ENCODE peak calls at places on chromosomes 2 and 18, in six cellular contexts. V, M, W, X, D and T are unnamed samples.

GRCh38 chr2:179965291-179965690 is 41.8 kb downstream of the CWC22 start:
- DNase-seq in X (no peak), D (no peak), M (no peak), W (no peak), V (no peak), T (no peak)

GRCh38 chr2:63041592-63041991 is 9.0 kb upstream of the OTX1 start:
- DNase-seq in X (no peak), D (no peak), M (peak; percentile 40), W (no peak), V (no peak), T (no peak)

GRCh38 chr2:113857454-113857853 is 32.4 kb upstream of the ACTR3 start:
- DNase-seq in D (no peak), V (no peak), M (no peak), W (no peak), X (no peak), T (no peak)

GRCh38 chr18:34720220-34720619 is 10.1 kb downstream of the DTNA start:
- DNase-seq in X (no peak), W (no peak), V (no peak), D (no peak), M (no peak), T (no peak)

GRCh38 chr2:116510117-116510671 is 1304.3 kb upstream of the DDX18 start:
- DNase-seq in W (no peak), X (peak; percentile 34), V (peak; percentile 31), D (no peak), M (peak; percentile 78), T (peak; percentile 14)

GRCh38 chr2:231795525-231796327 is 9.5 kb downstream of the COPS7B start:
- DNase-seq in X (no peak), V (peak; percentile 68), W (peak; percentile 75), D (no peak), M (peak; percentile 71), T (no peak)

GRCh38 chr2:70043252-70043875 is 43.9 kb upstream of the PCBP1 start:
- DNase-seq in X (no peak), D (no peak), M (no peak), V (no peak), W (no peak), T (no peak)

GRCh38 chr18:39599251-39599650 is 2033.7 kb upstream of the CELF4 start:
- DNase-seq in W (no peak), X (no peak), V (no peak), D (no peak), M (no peak), T (no peak)

GRCh38 chr18:5296706-5297320 is 1.3 kb upstream of the ZBTB14 start:
- DNase-seq in D (peak; percentile 84), W (peak; percentile 85), M (peak; percentile 96), V (peak; percentile 93), X (peak; percentile 91), T (peak; percentile 66)

GRCh38 chr2:18559531-18559930 is 922 bp downstream of the RDH14 start:
- DNase-seq in V (no peak), D (no peak), W (no peak), M (no peak), X (no peak), T (peak; percentile 2)

GRCh38 chr2:240428245-240428644 is 7.2 kb upstream of the GPC1 start:
- DNase-seq in X (no peak), M (no peak), W (no peak), D (no peak), V (no peak), T (no peak)

GRCh38 chr2:7024261-7024660 is 107.0 kb downstream of the RNF144A start:
- DNase-seq in W (no peak), X (no peak), M (no peak), V (no peak), D (no peak), T (no peak)

GRCh38 chr18:59719533-59720325 is 22.5 kb upstream of the CCBE1 start:
- DNase-seq in V (peak; percentile 29), D (no peak), M (no peak), W (peak; percentile 88), X (no peak), T (no peak)

GRCh38 chr18:59724116-59724515 is 26.9 kb upstream of the CCBE1 start:
- DNase-seq in M (no peak), V (no peak), X (no peak), D (no peak), W (no peak), T (no peak)

GRCh38 chr18:59721214-59721613 is 24.0 kb upstream of the CCBE1 start:
- DNase-seq in W (no peak), D (no peak), M (no peak), X (no peak), V (no peak), T (no peak)

GRCh38 chr18:59729781-59730180 is 32.6 kb upstream of the CCBE1 start:
- DNase-seq in D (no peak), M (no peak), V (no peak), X (no peak), W (no peak), T (no peak)

GRCh38 chr18:59725177-59725576 is 28.0 kb upstream of the CCBE1 start:
- DNase-seq in D (no peak), X (no peak), V (no peak), W (no peak), M (no peak), T (no peak)
- H2BK15ac ChIP-seq in D (no peak overlapping the region), X (no peak overlapping the region), V (no peak overlapping the region), W (peak overlapping the region; percentile 69), M (no peak overlapping the region), T (no peak overlapping the region)

DNA sequence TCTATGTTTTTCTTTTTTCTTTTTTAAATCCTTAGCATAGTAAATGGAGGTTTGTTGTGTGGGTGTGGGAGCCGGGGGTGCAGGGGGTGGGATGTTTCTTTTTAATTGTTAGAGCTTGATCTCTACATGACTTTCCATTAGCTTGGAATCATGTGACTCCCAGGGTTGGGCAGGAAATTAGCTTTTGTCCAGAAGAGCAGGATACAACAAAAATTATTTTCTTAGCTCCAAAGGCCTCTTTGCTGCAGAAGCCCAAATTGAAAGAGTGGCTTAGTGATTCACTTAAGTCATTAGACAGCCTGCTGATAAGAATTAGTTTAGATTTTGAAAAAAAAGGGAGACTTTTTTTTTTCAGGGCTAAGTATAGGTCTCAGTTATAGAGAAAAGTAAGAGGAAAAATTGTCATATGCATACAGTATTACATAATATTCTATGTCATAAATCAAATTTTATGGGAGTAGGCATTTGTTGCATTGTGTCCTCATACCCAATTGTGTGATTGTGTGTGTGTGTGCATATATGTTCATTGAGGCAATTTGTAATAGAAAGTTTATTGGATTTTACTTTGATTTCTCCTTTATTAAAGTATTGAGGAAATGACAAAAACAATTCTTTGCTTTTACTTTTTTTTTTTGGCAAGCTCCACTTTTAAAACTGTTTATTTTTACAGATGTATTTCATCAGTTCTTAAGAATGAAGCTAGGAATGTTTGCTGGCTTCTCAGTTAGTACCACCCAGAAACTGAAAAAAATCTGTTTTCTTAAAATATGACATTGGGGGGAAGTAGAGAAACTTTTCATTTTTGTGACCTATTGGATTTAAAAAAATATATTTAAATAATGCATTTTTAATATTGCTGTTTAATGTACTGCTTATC is 47.4 kb downstream of the TSPYL6 start:
- DNase-seq in D (no peak), X (no peak), V (peak; percentile 49), W (peak; percentile 71), M (no peak), T (no peak)
- H2BK15ac ChIP-seq in D (no peak overlapping the region), X (no peak overlapping the region), V (no peak overlapping the region), W (no peak overlapping the region), M (no peak overlapping the region), T (no peak overlapping the region)

DNA sequence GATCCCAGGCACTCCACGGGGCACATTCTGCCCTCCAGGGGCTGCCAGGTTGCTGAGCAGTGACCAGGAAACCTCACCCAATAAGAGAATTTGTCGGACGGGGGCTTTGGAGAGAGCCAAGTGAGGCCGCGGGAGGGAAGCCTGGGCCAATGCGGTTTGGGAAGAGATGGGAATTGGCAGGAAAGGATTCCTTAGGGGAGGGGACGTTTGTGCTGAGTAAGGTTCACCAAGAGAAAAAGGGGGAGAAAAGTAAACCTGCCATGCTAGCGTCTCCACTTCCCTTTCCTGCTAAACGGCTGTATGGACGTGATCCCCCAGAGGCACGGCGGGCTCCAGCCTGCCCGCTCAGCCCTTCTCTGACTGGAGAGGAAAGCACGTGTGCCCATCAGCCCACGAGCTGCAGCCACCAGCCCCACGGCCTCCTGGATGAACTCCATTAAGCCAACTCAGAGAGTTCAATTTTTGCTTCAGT is 194.4 kb upstream of the ID2 start:
- DNase-seq in W (no peak), M (peak; percentile 71), V (no peak), X (peak; percentile 52), D (no peak), T (no peak)
- H2BK15ac ChIP-seq in W (no peak overlapping the region), M (no peak overlapping the region), V (no peak overlapping the region), X (no peak overlapping the region), D (no peak overlapping the region), T (peak overlapping the region; percentile 7)

GRCh38 chr18:1917546-1917945 is 653.8 kb downstream of the METTL4 start:
- DNase-seq in V (no peak), D (no peak), X (no peak), W (no peak), M (no peak), T (no peak)
- H2BK15ac ChIP-seq in V (no peak overlapping the region), D (no peak overlapping the region), X (no peak overlapping the region), W (no peak overlapping the region), M (no peak overlapping the region), T (no peak overlapping the region)

GRCh38 chr18:58542426-58543159 is 86.3 kb downstream of the ALPK2 start:
- DNase-seq in D (no peak), X (no peak), M (no peak), W (no peak), V (no peak), T (no peak)

GRCh38 chr18:58544179-58544578 is 84.7 kb downstream of the ALPK2 start:
- DNase-seq in D (no peak), W (no peak), M (no peak), V (no peak), X (no peak), T (no peak)

GRCh38 chr18:58547864-58548263 is 81.0 kb downstream of the ALPK2 start:
- DNase-seq in D (no peak), M (no peak), X (no peak), W (no peak), V (no peak), T (no peak)

GRCh38 chr18:58544616-58545337 is 84.1 kb downstream of the ALPK2 start:
- DNase-seq in W (no peak), D (no peak), M (no peak), X (no peak), V (no peak), T (no peak)

DNA sequence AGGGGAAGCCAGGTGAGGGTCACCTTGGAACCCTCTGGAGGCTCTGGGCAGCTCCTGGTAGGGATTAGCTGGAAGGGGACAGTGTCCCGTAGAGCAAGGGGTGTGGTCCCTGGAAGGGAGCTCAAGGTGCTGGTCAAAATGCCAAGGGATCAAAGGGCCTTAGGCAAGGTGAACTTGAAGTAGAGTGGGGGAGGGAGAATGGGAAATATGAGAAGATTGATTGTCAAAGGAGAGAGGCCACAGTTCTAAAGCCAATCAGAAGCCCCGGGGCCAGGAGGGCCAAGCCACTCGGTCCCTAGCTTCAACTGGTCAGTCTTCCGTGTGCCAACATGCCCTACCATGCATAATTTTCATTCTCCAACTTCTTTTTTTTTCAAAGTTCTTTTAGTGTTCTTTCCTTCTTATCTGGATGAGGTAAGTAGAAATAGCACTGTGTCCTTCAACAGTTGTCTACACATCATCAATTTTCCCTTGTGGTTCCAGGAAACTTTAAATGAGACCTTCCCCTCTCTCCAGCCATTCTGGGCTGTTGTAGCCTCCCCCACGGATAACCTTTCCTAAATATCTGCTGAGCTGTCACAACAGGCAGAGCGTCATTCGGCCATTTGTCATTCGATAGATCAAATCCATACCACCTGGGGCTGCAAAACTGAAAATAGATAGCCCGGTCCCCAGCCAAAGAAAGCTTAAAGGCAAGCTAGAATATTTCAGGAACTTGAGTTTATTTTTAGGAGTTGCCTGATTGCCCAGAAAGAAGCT is 83.4 kb downstream of the ALPK2 start:
- DNase-seq in D (no peak), M (peak; percentile 46), W (no peak), V (no peak), X (no peak), T (no peak)
- H2BK15ac ChIP-seq in D (no peak overlapping the region), M (no peak overlapping the region), W (no peak overlapping the region), V (no peak overlapping the region), X (no peak overlapping the region), T (no peak overlapping the region)